ENCODE peak calls at places on chromosomes 11 and 22, in four cellular contexts. B is stomach, I is lung microvascular endothelial cell, H is amniotic stem cell. J is an unnamed sample.

GRCh38 chr22:48637231-48637630 is 1190.4 kb downstream of the BRD1 start:
- DNase-seq in B (no peak), I (no peak), H (no peak), J (no peak)

GRCh38 chr11:67266424-67267187 is at the start of gene GRK2:
- DNase-seq in B (peak; percentile 52), I (peak; percentile 52), H (no peak), J (peak; percentile 69)

GRCh38 chr11:14184548-14184947 is 174.4 kb downstream of the RRAS2 start:
- DNase-seq in I (no peak), H (no peak), B (no peak), J (no peak)

GRCh38 chr22:27987557-27987956 is 68.5 kb upstream of the PITPNB start:
- DNase-seq in I (no peak), H (peak; percentile 39), B (peak; percentile 22), J (no peak)

GRCh38 chr11:8006349-8006977 is 19.3 kb downstream of the EIF3F start:
- DNase-seq in I (peak; percentile 80), B (peak; percentile 46), H (peak; percentile 62), J (peak; percentile 62)

GRCh38 chr11:104152941-104153340 is 11.0 kb downstream of the PDGFD start:
- DNase-seq in H (no peak), B (no peak), I (peak; percentile 21), J (peak; percentile 18)

GRCh38 chr11:27059431-27059830 is 18.8 kb downstream of the BBOX1 start:
- DNase-seq in B (no peak), H (no peak), I (no peak), J (no peak)

GRCh38 chr11:90256404-90257157 is 33.7 kb upstream of the CHORDC1 start:
- DNase-seq in I (no peak), B (no peak), H (no peak), J (no peak)

GRCh38 chr22:42389137-42389536 is 43.1 kb downstream of the NFAM1 start:
- DNase-seq in B (no peak), I (no peak), H (no peak), J (no peak)

GRCh38 chr22:48351376-48352085 is 1476.1 kb downstream of the BRD1 start:
- DNase-seq in I (no peak), B (no peak), H (no peak), J (no peak)

GRCh38 chr11:11963842-11964773 is 44.3 kb downstream of the DKK3 start:
- DNase-seq in I (no peak), H (no peak), B (peak; percentile 66), J (no peak)

GRCh38 chr11:14422052-14422813 is 63.2 kb upstream of the RRAS2 start:
- DNase-seq in I (peak; percentile 94), B (peak; percentile 57), H (peak; percentile 98), J (no peak)

GRCh38 chr22:31646186-31647019 is 15.6 kb downstream of the PISD start:
- DNase-seq in I (peak; percentile 93), B (no peak), H (no peak), J (no peak)

GRCh38 chr11:65551572-65552398 is 6.4 kb downstream of the LTBP3 start:
- DNase-seq in B (peak; percentile 81), I (peak; percentile 63), H (no peak), J (peak; percentile 91)

GRCh38 chr11:368414-369335 is 624 bp upstream of the B4GALNT4 start:
- DNase-seq in H (no peak), B (no peak), I (no peak), J (no peak)

GRCh38 chr11:2202900-2203439 is 31.4 kb upstream of the TH start:
- DNase-seq in I (no peak), B (no peak), H (no peak), J (no peak)